ENCODE peak calls at places on chromosomes 3 and 15, in ten cellular contexts. One of them, this sample, is unnamed.

GRCh38 chr15:101570238-101570637 is 80.7 kb upstream of the PCSK6 start:
- DNase-seq in CD14-positive monocyte: no peak
- DNase-seq in HEK293T: no peak
- DNase-seq in AG08395: no peak
- DNase-seq in mucosa of gallbladder: no peak
- DNase-seq in ureter: no peak
- DNase-seq in Calu3: no peak
- DNase-seq in B cell: no peak
- DNase-seq in CD8-positive, alpha-beta T cell: no peak
- DNase-seq in WTC11: no peak
- DNase-seq in this sample: no peak

GRCh38 chr3:71109241-71109976 is 474.1 kb downstream of the FOXP1 start:
- DNase-seq in CD8-positive, alpha-beta T cell: no peak
- DNase-seq in Calu3: no peak
- DNase-seq in WTC11: no peak
- DNase-seq in ureter: no peak
- DNase-seq in CD14-positive monocyte: no peak
- DNase-seq in AG08395: peak; percentile 20
- DNase-seq in mucosa of gallbladder: no peak
- DNase-seq in B cell: no peak
- DNase-seq in HEK293T: no peak
- DNase-seq in this sample: no peak

GRCh38 chr3:16186565-16186964 is 12.1 kb downstream of the GALNT15 start:
- DNase-seq in ureter: no peak
- DNase-seq in B cell: no peak
- DNase-seq in CD8-positive, alpha-beta T cell: no peak
- DNase-seq in AG08395: no peak
- DNase-seq in HEK293T: no peak
- DNase-seq in CD14-positive monocyte: no peak
- DNase-seq in WTC11: no peak
- DNase-seq in Calu3: no peak
- DNase-seq in mucosa of gallbladder: no peak
- DNase-seq in this sample: no peak

GRCh38 chr3:197426161-197426566 is 127.8 kb upstream of the DLG1 start:
- DNase-seq in CD8-positive, alpha-beta T cell: no peak
- DNase-seq in HEK293T: no peak
- DNase-seq in WTC11: no peak
- DNase-seq in ureter: no peak
- DNase-seq in mucosa of gallbladder: no peak
- DNase-seq in Calu3: no peak
- DNase-seq in B cell: no peak
- DNase-seq in CD14-positive monocyte: no peak
- DNase-seq in AG08395: no peak
- DNase-seq in this sample: no peak

GRCh38 chr15:31472636-31473383 is 146.2 kb downstream of the KLF13 start:
- DNase-seq in Calu3: no peak
- DNase-seq in HEK293T: no peak
- DNase-seq in CD8-positive, alpha-beta T cell: peak; percentile 27
- DNase-seq in AG08395: peak; percentile 40
- DNase-seq in ureter: peak; percentile 50
- DNase-seq in CD14-positive monocyte: no peak
- DNase-seq in WTC11: no peak
- DNase-seq in B cell: peak; percentile 79
- DNase-seq in mucosa of gallbladder: no peak
- DNase-seq in this sample: peak; percentile 56

GRCh38 chr3:84125201-84125721 is 833.5 kb upstream of the CADM2 start:
- DNase-seq in mucosa of gallbladder: no peak
- DNase-seq in B cell: no peak
- DNase-seq in HEK293T: no peak
- DNase-seq in WTC11: no peak
- DNase-seq in CD8-positive, alpha-beta T cell: no peak
- DNase-seq in AG08395: no peak
- DNase-seq in CD14-positive monocyte: no peak
- DNase-seq in ureter: no peak
- DNase-seq in Calu3: no peak
- DNase-seq in this sample: no peak

GRCh38 chr3:94011208-94011842 is 17.1 kb downstream of the STX19 start:
- DNase-seq in mucosa of gallbladder: no peak
- DNase-seq in ureter: no peak
- DNase-seq in B cell: no peak
- DNase-seq in WTC11: no peak
- DNase-seq in AG08395: no peak
- DNase-seq in CD8-positive, alpha-beta T cell: no peak
- DNase-seq in CD14-positive monocyte: no peak
- DNase-seq in HEK293T: no peak
- DNase-seq in Calu3: no peak
- DNase-seq in this sample: no peak

GRCh38 chr15:71790081-71790480 is 20.3 kb upstream of the NR2E3 start:
- DNase-seq in CD14-positive monocyte: no peak
- DNase-seq in Calu3: peak; percentile 89
- DNase-seq in HEK293T: no peak
- DNase-seq in mucosa of gallbladder: peak; percentile 43
- DNase-seq in WTC11: no peak
- DNase-seq in CD8-positive, alpha-beta T cell: no peak
- DNase-seq in B cell: no peak
- DNase-seq in AG08395: no peak
- DNase-seq in ureter: peak; percentile 57
- DNase-seq in this sample: no peak

GRCh38 chr3:49279376-49279775 is 2.3 kb upstream of the C3orf62 start:
- DNase-seq in HEK293T: no peak
- DNase-seq in CD14-positive monocyte: no peak
- DNase-seq in ureter: no peak
- DNase-seq in mucosa of gallbladder: no peak
- DNase-seq in Calu3: no peak
- DNase-seq in CD8-positive, alpha-beta T cell: no peak
- DNase-seq in AG08395: peak; percentile 51
- DNase-seq in B cell: no peak
- DNase-seq in WTC11: no peak
- DNase-seq in this sample: no peak

GRCh38 chr3:62686486-62686885 is 188.7 kb downstream of the CADPS start:
- DNase-seq in AG08395: no peak
- DNase-seq in mucosa of gallbladder: no peak
- DNase-seq in WTC11: no peak
- DNase-seq in ureter: no peak
- DNase-seq in CD14-positive monocyte: no peak
- DNase-seq in CD8-positive, alpha-beta T cell: no peak
- DNase-seq in HEK293T: no peak
- DNase-seq in B cell: no peak
- DNase-seq in Calu3: no peak
- DNase-seq in this sample: no peak

GRCh38 chr3:121747976-121748375 is 1.6 kb downstream of the GOLGB1 start:
- DNase-seq in ureter: no peak
- DNase-seq in WTC11: no peak
- DNase-seq in Calu3: no peak
- DNase-seq in mucosa of gallbladder: no peak
- DNase-seq in B cell: no peak
- DNase-seq in CD8-positive, alpha-beta T cell: no peak
- DNase-seq in AG08395: no peak
- DNase-seq in CD14-positive monocyte: no peak
- DNase-seq in HEK293T: no peak
- DNase-seq in this sample: no peak

GRCh38 chr15:74330861-74331408 is 36.5 kb downstream of the CYP11A1 start:
- DNase-seq in mucosa of gallbladder: no peak
- DNase-seq in B cell: no peak
- DNase-seq in ureter: no peak
- DNase-seq in AG08395: no peak
- DNase-seq in CD8-positive, alpha-beta T cell: no peak
- DNase-seq in HEK293T: no peak
- DNase-seq in CD14-positive monocyte: no peak
- DNase-seq in Calu3: no peak
- DNase-seq in WTC11: no peak
- DNase-seq in this sample: no peak

GRCh38 chr15:41999290-42000285 is 21.3 kb downstream of the PLA2G4E start:
- DNase-seq in Calu3: no peak
- DNase-seq in mucosa of gallbladder: no peak
- DNase-seq in CD14-positive monocyte: peak; percentile 24
- DNase-seq in AG08395: no peak
- DNase-seq in HEK293T: no peak
- DNase-seq in B cell: no peak
- DNase-seq in ureter: no peak
- DNase-seq in WTC11: no peak
- DNase-seq in CD8-positive, alpha-beta T cell: no peak
- DNase-seq in this sample: no peak

GRCh38 chr3:153350420-153350819 is 188.4 kb downstream of the RAP2B start:
- DNase-seq in HEK293T: no peak
- DNase-seq in CD8-positive, alpha-beta T cell: no peak
- DNase-seq in AG08395: peak; percentile 71
- DNase-seq in mucosa of gallbladder: no peak
- DNase-seq in WTC11: no peak
- DNase-seq in Calu3: no peak
- DNase-seq in ureter: no peak
- DNase-seq in B cell: no peak
- DNase-seq in CD14-positive monocyte: no peak
- DNase-seq in this sample: no peak

GRCh38 chr3:77421916-77422315 is 382.0 kb downstream of the ROBO2 start:
- DNase-seq in mucosa of gallbladder: no peak
- DNase-seq in CD14-positive monocyte: no peak
- DNase-seq in HEK293T: no peak
- DNase-seq in Calu3: no peak
- DNase-seq in AG08395: no peak
- DNase-seq in B cell: no peak
- DNase-seq in ureter: no peak
- DNase-seq in WTC11: no peak
- DNase-seq in CD8-positive, alpha-beta T cell: no peak
- DNase-seq in this sample: no peak

GRCh38 chr3:52890735-52891134 is 6.6 kb downstream of the STIMATE start:
- DNase-seq in B cell: no peak
- DNase-seq in WTC11: no peak
- DNase-seq in HEK293T: no peak
- DNase-seq in mucosa of gallbladder: no peak
- DNase-seq in ureter: no peak
- DNase-seq in Calu3: no peak
- DNase-seq in CD8-positive, alpha-beta T cell: no peak
- DNase-seq in AG08395: no peak
- DNase-seq in CD14-positive monocyte: peak; percentile 52
- DNase-seq in this sample: no peak

GRCh38 chr3:12476238-12476897 is 7.9 kb upstream of the TSEN2 start:
- DNase-seq in mucosa of gallbladder: no peak
- DNase-seq in Calu3: no peak
- DNase-seq in CD14-positive monocyte: no peak
- DNase-seq in CD8-positive, alpha-beta T cell: no peak
- DNase-seq in ureter: no peak
- DNase-seq in WTC11: no peak
- DNase-seq in AG08395: peak; percentile 41
- DNase-seq in B cell: no peak
- DNase-seq in HEK293T: no peak
- DNase-seq in this sample: no peak

GRCh38 chr3:38992117-38992779 is 59.5 kb downstream of the SCN11A start:
- DNase-seq in Calu3: no peak
- DNase-seq in mucosa of gallbladder: no peak
- DNase-seq in B cell: no peak
- DNase-seq in ureter: no peak
- DNase-seq in CD8-positive, alpha-beta T cell: no peak
- DNase-seq in HEK293T: no peak
- DNase-seq in WTC11: no peak
- DNase-seq in CD14-positive monocyte: no peak
- DNase-seq in AG08395: peak; percentile 84
- DNase-seq in this sample: no peak

GRCh38 chr3:151638555-151638954 is 95.2 kb upstream of the AADACL2 start:
- DNase-seq in CD14-positive monocyte: no peak
- DNase-seq in HEK293T: no peak
- DNase-seq in AG08395: no peak
- DNase-seq in ureter: no peak
- DNase-seq in WTC11: no peak
- DNase-seq in mucosa of gallbladder: no peak
- DNase-seq in B cell: no peak
- DNase-seq in Calu3: no peak
- DNase-seq in CD8-positive, alpha-beta T cell: no peak
- DNase-seq in this sample: no peak

GRCh38 chr15:62066663-62067447 is at the start of gene C2CD4A:
- DNase-seq in CD14-positive monocyte: peak; percentile 50
- DNase-seq in mucosa of gallbladder: peak; percentile 80
- DNase-seq in AG08395: no peak
- DNase-seq in ureter: peak; percentile 78
- DNase-seq in Calu3: peak; percentile 96
- DNase-seq in B cell: peak; percentile 68
- DNase-seq in WTC11: peak; percentile 88
- DNase-seq in CD8-positive, alpha-beta T cell: peak; percentile 34
- DNase-seq in HEK293T: peak; percentile 28
- DNase-seq in this sample: peak; percentile 72

GRCh38 chr15:68376447-68377060 is 55.4 kb downstream of the ITGA11 start:
- DNase-seq in CD8-positive, alpha-beta T cell: no peak
- DNase-seq in mucosa of gallbladder: no peak
- DNase-seq in Calu3: no peak
- DNase-seq in WTC11: no peak
- DNase-seq in AG08395: no peak
- DNase-seq in HEK293T: no peak
- DNase-seq in CD14-positive monocyte: no peak
- DNase-seq in B cell: no peak
- DNase-seq in ureter: peak; percentile 28
- DNase-seq in this sample: no peak

GRCh38 chr3:73577704-73578103 is 47.0 kb downstream of the PDZRN3 start:
- DNase-seq in AG08395: no peak
- DNase-seq in B cell: no peak
- DNase-seq in mucosa of gallbladder: no peak
- DNase-seq in HEK293T: no peak
- DNase-seq in CD8-positive, alpha-beta T cell: no peak
- DNase-seq in CD14-positive monocyte: no peak
- DNase-seq in ureter: no peak
- DNase-seq in WTC11: no peak
- DNase-seq in Calu3: no peak
- DNase-seq in this sample: no peak

GRCh38 chr3:155963557-155963956 is 93.1 kb downstream of the GMPS start:
- DNase-seq in AG08395: peak; percentile 17
- DNase-seq in B cell: no peak
- DNase-seq in WTC11: no peak
- DNase-seq in CD8-positive, alpha-beta T cell: no peak
- DNase-seq in HEK293T: no peak
- DNase-seq in CD14-positive monocyte: no peak
- DNase-seq in mucosa of gallbladder: no peak
- DNase-seq in ureter: no peak
- DNase-seq in Calu3: no peak
- DNase-seq in this sample: no peak

GRCh38 chr15:101578443-101578894 is 73.7 kb downstream of the TM2D3 start:
- DNase-seq in HEK293T: peak; percentile 98
- DNase-seq in WTC11: peak; percentile 61
- DNase-seq in CD8-positive, alpha-beta T cell: no peak
- DNase-seq in Calu3: peak; percentile 72
- DNase-seq in AG08395: peak; percentile 22
- DNase-seq in B cell: no peak
- DNase-seq in ureter: no peak
- DNase-seq in CD14-positive monocyte: no peak
- DNase-seq in mucosa of gallbladder: peak; percentile 42
- DNase-seq in this sample: no peak

GRCh38 chr3:136960838-136961836 is 3.4 kb downstream of the IL20RB start:
- DNase-seq in B cell: no peak
- DNase-seq in WTC11: no peak
- DNase-seq in CD8-positive, alpha-beta T cell: no peak
- DNase-seq in Calu3: peak; percentile 49
- DNase-seq in ureter: no peak
- DNase-seq in mucosa of gallbladder: no peak
- DNase-seq in AG08395: peak; percentile 38
- DNase-seq in CD14-positive monocyte: no peak
- DNase-seq in HEK293T: no peak
- DNase-seq in this sample: no peak

GRCh38 chr3:158961497-158961896 is 159.6 kb downstream of the MFSD1 start:
- DNase-seq in AG08395: no peak
- DNase-seq in WTC11: no peak
- DNase-seq in HEK293T: no peak
- DNase-seq in mucosa of gallbladder: no peak
- DNase-seq in ureter: no peak
- DNase-seq in CD14-positive monocyte: no peak
- DNase-seq in CD8-positive, alpha-beta T cell: no peak
- DNase-seq in B cell: no peak
- DNase-seq in Calu3: no peak
- DNase-seq in this sample: no peak

GRCh38 chr3:158458464-158458863 is 112.5 kb upstream of the MLF1 start:
- DNase-seq in HEK293T: no peak
- DNase-seq in WTC11: no peak
- DNase-seq in CD8-positive, alpha-beta T cell: no peak
- DNase-seq in mucosa of gallbladder: no peak
- DNase-seq in AG08395: no peak
- DNase-seq in ureter: no peak
- DNase-seq in Calu3: peak; percentile 29
- DNase-seq in CD14-positive monocyte: no peak
- DNase-seq in B cell: no peak
- DNase-seq in this sample: no peak

GRCh38 chr3:126517986-126518778 is 609 bp upstream of the UROC1 start:
- DNase-seq in HEK293T: no peak
- DNase-seq in AG08395: no peak
- DNase-seq in B cell: no peak
- DNase-seq in WTC11: no peak
- DNase-seq in ureter: no peak
- DNase-seq in CD14-positive monocyte: peak; percentile 41
- DNase-seq in CD8-positive, alpha-beta T cell: no peak
- DNase-seq in Calu3: no peak
- DNase-seq in mucosa of gallbladder: no peak
- DNase-seq in this sample: no peak

This sample was measured in CD4-positive, alpha-beta memory T cell.